ENCODE peak calls at places on chromosome 20, in eight cellular contexts. Y is KG1, G is heart right ventricle, L is NCI-H1694, P is vagina, C is NCI-H1092 treated with DMSO at 0.1 percent for 48 hours, D is hippocampal formation, O is cardiac fibroblast. S is an unnamed sample.

GRCh38 chr20:47413189-47413588 is 56.7 kb upstream of the ZMYND8 start:
- DNase-seq in Y (no peak), G (no peak), L (no peak), P (no peak), C (no peak), D (no peak), O (no peak), S (no peak)

GRCh38 chr20:54560357-54560756 is 85.0 kb downstream of the DOK5 start:
- DNase-seq in Y (no peak), G (no peak), L (no peak), P (no peak), C (no peak), D (no peak), O (peak), S (no peak)

GRCh38 chr20:10832146-10832545 is 158.3 kb upstream of the JAG1 start:
- DNase-seq in Y (no peak), G (no peak), L (no peak), P (no peak), C (no peak), D (no peak), O (no peak), S (no peak)

GRCh38 chr20:50303573-50304500 is 113.2 kb downstream of the CEBPB start:
- DNase-seq in Y (no peak), G (peak), L (peak), P (peak), C (peak), D (no peak), O (peak), S (peak)

GRCh38 chr20:47160992-47161391 is 195.5 kb downstream of the ZMYND8 start:
- DNase-seq in Y (no peak), G (no peak), L (no peak), P (no peak), C (no peak), D (no peak), O (no peak), S (no peak)

GRCh38 chr20:17985388-17986018 is 16.7 kb downstream of the MGME1 start:
- DNase-seq in Y (no peak), G (no peak), L (no peak), P (no peak), C (no peak), D (no peak), O (no peak), S (no peak)

GRCh38 chr20:40646321-40647212 is 42.5 kb downstream of the MAFB start:
- DNase-seq in Y (no peak), G (no peak), L (no peak), P (no peak), C (peak), D (no peak), O (peak), S (no peak)

GRCh38 chr20:10924628-10925266 is 250.9 kb upstream of the JAG1 start:
- DNase-seq in Y (no peak), G (no peak), L (no peak), P (no peak), C (no peak), D (no peak), O (peak), S (no peak)

GRCh38 chr20:31693987-31694661 is 28.5 kb downstream of the BCL2L1 start:
- DNase-seq in Y (no peak), G (no peak), L (peak), P (no peak), C (peak), D (no peak), O (no peak), S (no peak)

GRCh38 chr20:57695012-57695411 is 14.8 kb downstream of the PMEPA1 start:
- DNase-seq in Y (no peak), G (no peak), L (no peak), P (no peak), C (no peak), D (no peak), O (no peak), S (no peak)

GRCh38 chr20:54649511-54649962 is 174.1 kb downstream of the DOK5 start:
- DNase-seq in Y (peak), G (peak), L (peak), P (no peak), C (peak), D (peak), O (peak), S (peak)

GRCh38 chr20:61516398-61517208 is 264.5 kb downstream of the CDH4 start:
- DNase-seq in Y (no peak), G (peak), L (no peak), P (no peak), C (no peak), D (no peak), O (no peak), S (no peak)

GRCh38 chr20:24918579-24919566 is 30.2 kb upstream of the CST7 start:
- DNase-seq in Y (no peak), G (no peak), L (no peak), P (no peak), C (no peak), D (no peak), O (no peak), S (no peak)

GRCh38 chr20:54103067-54103761 is 32.8 kb upstream of the BCAS1 start:
- DNase-seq in Y (peak), G (peak), L (peak), P (no peak), C (peak), D (peak), O (peak), S (no peak)

GRCh38 chr20:53875452-53875851 is 194.9 kb downstream of the BCAS1 start:
- DNase-seq in Y (no peak), G (no peak), L (no peak), P (no peak), C (no peak), D (no peak), O (no peak), S (no peak)

GRCh38 chr20:40860487-40860902 is 168.1 kb upstream of the TOP1 start:
- DNase-seq in Y (no peak), G (no peak), L (no peak), P (no peak), C (no peak), D (no peak), O (peak), S (no peak)

GRCh38 chr20:10683537-10683936 is 9.7 kb upstream of the JAG1 start:
- DNase-seq in Y (no peak), G (no peak), L (no peak), P (no peak), C (no peak), D (no peak), O (no peak), S (no peak)